ENCODE peak calls at places on chromosomes 3 and 15, in seven cellular contexts. B, N, G, W, H, D and J are unnamed samples. For H3K4me1 and H3K36me3, the result is how much of the 10 kb centered on the place peaks cover.

GRCh38 chr3:172289583-172289982 is 158.7 kb downstream of the GHSR start:
- DNase-seq in N (no peak), G (no peak), D (no peak), H (no peak), B (no peak), W (no peak), J (no peak)

GRCh38 chr3:69012111-69012835 is 1.2 kb downstream of the EOGT start:
- DNase-seq in B (peak), N (peak), H (no peak), W (no peak), D (no peak), G (peak), J (peak)

GRCh38 chr3:13895155-13896105 is 15.6 kb upstream of the WNT7A start:
- DNase-seq in N (peak), H (peak), W (peak), B (peak), D (peak), G (peak), J (peak)

GRCh38 chr15:71749500-71749899 is 60.9 kb upstream of the NR2E3 start:
- DNase-seq in B (no peak), G (no peak), N (no peak), H (no peak), D (no peak), W (no peak), J (no peak)

GRCh38 chr3:60720696-60721228 is 530.5 kb downstream of the FHIT start:
- DNase-seq in W (no peak), G (no peak), H (no peak), N (no peak), B (no peak), D (no peak), J (no peak)

GRCh38 chr3:66486646-66487045 is 14.2 kb downstream of the LRIG1 start:
- DNase-seq in B (peak), W (no peak), N (no peak), H (no peak), D (no peak), G (no peak), J (peak)

GRCh38 chr3:121431717-121432517 is 113.9 kb downstream of the POLQ start:
- DNase-seq in B (peak), H (peak), G (no peak), N (peak), D (peak), W (no peak), J (peak)

GRCh38 chr15:72970965-72971746 is 81.1 kb upstream of the NEO1 start:
- DNase-seq in W (no peak), N (no peak), D (no peak), G (no peak), H (no peak), B (peak), J (no peak)

GRCh38 chr3:97264180-97264579 is 449.8 kb downstream of the EPHA6 start:
- DNase-seq in G (no peak), D (no peak), H (no peak), B (no peak), N (no peak), W (no peak), J (no peak)

GRCh38 chr3:58131101-58131500 is 79.7 kb downstream of the DNASE1L3 start:
- DNase-seq in H (no peak), D (no peak), B (no peak), G (no peak), N (no peak), W (no peak), J (no peak)

GRCh38 chr15:48577495-48577894 is 68.0 kb downstream of the FBN1 start:
- DNase-seq in N (peak), B (no peak), W (no peak), D (no peak), H (no peak), G (no peak), J (peak)

GRCh38 chr15:52407374-52407773 is 111.8 kb upstream of the MYO5C start:
- DNase-seq in D (no peak), G (no peak), H (no peak), N (no peak), W (no peak), B (no peak), J (no peak)

GRCh38 chr15:52406601-52407000 is 111.0 kb upstream of the MYO5C start:
- DNase-seq in D (no peak), H (no peak), N (no peak), B (no peak), W (no peak), G (no peak), J (peak)

GRCh38 chr15:52408823-52409222 is 113.2 kb upstream of the MYO5C start:
- DNase-seq in B (peak), G (no peak), W (no peak), D (peak), H (peak), N (peak), J (no peak)
- H3K4me1 ChIP-seq in B (under half), G (under half), W (under half), D (under half), H (under half), N (under half), J (under half)

DNA sequence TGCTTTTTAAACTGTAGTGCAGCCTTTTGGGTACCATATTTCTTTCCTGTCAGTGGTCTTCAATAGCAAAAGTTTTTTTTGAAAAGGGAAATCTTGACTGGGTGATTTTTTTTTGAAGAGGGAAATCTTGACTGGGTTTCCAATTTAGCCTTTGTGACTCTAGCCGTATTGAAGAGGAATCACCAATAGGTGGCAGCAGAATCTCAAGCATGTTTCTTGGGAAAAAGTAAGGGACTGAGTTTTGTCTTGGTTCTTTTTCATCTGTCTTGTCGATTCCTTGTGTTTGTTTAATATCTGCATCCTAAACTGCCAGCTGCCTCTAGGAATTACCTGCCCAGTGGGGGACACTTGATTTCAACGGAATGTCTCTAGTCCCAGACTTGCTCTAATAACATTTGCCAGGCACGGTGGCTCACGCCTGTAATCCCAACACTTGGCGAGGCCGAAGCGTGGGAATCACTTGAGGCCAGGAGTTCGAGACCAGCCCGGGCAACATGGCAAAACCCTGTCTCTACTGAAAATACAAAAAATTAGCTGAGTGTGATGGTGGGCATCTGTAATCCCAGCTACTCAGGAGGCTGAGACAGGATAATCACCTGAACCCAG is 89.2 kb downstream of the RBPMS2 start:
- DNase-seq in H (peak), N (peak), G (no peak), B (peak), W (peak), D (peak), J (peak)
- H3K36me3 ChIP-seq in H (half or more), N (under half), G (under half), B (half or more), W (half or more), D (under half), J (half or more)

DNA sequence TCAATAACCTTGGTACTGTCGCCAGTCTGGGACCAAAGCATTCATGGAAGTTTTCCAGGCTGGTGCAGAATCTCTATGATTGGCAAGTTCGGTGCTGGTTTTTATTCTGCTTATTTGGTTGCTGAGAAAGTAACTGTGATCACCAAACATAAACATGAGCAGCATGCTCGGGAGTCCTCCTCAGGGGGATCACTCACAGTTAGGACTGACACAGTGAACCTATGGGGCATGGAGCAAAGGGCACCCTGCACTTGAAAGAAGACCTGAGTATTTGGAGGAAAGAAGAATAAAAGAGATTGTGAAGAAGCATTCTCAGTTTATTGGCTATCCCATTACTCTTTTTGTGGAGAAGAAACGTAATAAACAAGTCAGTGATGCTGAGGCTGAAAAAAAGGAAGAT is 19.1 kb upstream of the EIF2B5 start:
- DNase-seq in D (no peak), B (no peak), N (no peak), W (no peak), G (no peak), H (no peak), J (no peak)
- H3K9ac ChIP-seq in D (no peak), B (no peak), N (no peak), W (no peak), G (no peak), H (no peak), J (no peak)

DNA sequence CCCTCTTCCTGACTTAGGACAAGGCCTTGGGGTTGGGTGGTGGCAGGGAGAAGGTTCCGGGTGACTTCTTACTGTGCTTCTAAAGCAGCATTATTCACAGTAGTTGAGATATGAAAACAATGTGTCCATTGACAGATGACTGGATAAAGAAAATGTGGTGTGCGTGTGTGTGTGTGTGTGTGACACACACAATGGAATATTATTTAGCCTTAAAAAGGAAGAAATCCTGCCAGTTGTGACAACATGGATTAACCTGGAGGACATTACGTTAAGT is 128.1 kb upstream of the RASGRP1 start:
- DNase-seq in W (no peak), G (no peak), B (no peak), H (no peak), D (no peak), N (no peak), J (no peak)
- H3K4me1 ChIP-seq in W (under half), G (under half), B (under half), H (under half), D (under half), N (under half), J (under half)

GRCh38 chr15:68220967-68221366 is 8.6 kb downstream of the CLN6 start:
- DNase-seq in G (no peak), B (no peak), H (no peak), W (no peak), N (no peak), D (no peak), J (no peak)

GRCh38 chr15:68220489-68220888 is 9.0 kb downstream of the CLN6 start:
- DNase-seq in B (no peak), W (no peak), H (no peak), N (no peak), D (no peak), G (no peak), J (no peak)

GRCh38 chr15:68218847-68219798 is 10.4 kb downstream of the CLN6 start:
- DNase-seq in H (no peak), G (peak), B (no peak), N (no peak), D (no peak), W (no peak), J (no peak)

GRCh38 chr15:68217341-68217740 is 12.2 kb downstream of the CLN6 start:
- DNase-seq in B (no peak), G (peak), N (no peak), H (no peak), W (no peak), D (no peak), J (no peak)

DNA sequence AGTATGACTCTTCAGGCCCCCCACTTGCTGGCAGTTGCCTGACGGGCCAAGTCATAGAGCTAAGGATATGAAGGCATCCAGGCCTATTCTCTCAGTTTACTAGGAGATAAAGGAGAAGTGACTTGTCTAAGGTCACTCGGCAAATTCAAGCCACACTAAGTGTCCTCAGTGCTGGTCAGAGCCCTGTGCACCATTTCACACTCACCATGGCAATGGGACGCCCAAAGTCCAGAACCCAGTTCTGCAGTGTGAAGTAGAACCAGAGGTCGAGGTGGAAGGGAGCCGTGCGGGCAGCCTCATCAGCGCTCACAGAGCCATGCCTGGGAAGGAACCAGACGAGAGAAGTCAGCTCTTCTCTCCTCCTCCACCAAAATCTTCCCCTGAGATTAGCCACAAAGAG is 11.2 kb downstream of the CLN6 start:
- DNase-seq in W (no peak), B (no peak), N (no peak), H (no peak), G (peak), D (no peak), J (no peak)
- H3K36me3 ChIP-seq in W (under half), B (under half), N (under half), H (under half), G (under half), D (under half), J (under half)

DNA sequence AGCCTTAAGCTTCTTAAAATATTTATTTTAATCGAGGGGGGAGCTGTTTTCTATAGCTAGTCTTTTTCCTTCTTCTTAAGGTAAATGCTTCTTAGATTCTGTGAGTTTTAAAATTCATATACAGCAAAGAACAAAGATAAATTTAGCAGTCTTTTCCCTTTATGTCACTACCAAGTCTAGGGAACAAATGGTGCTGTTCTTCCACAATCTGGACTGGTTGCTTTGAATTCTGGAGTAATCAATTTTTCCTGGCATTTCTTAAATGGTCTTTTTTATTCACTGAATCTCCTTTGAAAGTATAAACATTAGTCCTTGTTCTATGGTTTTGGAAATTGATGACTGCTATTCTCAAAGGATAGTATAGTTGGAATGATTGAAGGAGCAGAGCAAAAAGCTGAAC is 82.8 kb downstream of the CHL1 start:
- DNase-seq in W (no peak), N (no peak), D (no peak), G (no peak), H (no peak), B (no peak), J (no peak)
- H3K9ac ChIP-seq in W (no peak), N (no peak), D (no peak), G (no peak), H (no peak), B (no peak), J (no peak)